ENCODE peak calls at places on chromosomes 16 and 17, in seven cellular contexts. One of them, this sample, is unnamed.

GRCh38 chr17:61126476-61127240 is 273.0 kb upstream of the TBX2 start:
- DNase-seq in progenitor cell of endocrine pancreas: no peak
- DNase-seq in GM12865: no peak
- DNase-seq in esophagus squamous epithelium: no peak
- DNase-seq in omental fat pad: no peak
- DNase-seq in GM12864: no peak
- DNase-seq in sigmoid colon: no peak
- DNase-seq in this sample: no peak

GRCh38 chr17:64056269-64057005 is 36.0 kb upstream of the ICAM2 start:
- DNase-seq in sigmoid colon: no peak
- DNase-seq in esophagus squamous epithelium: no peak
- DNase-seq in progenitor cell of endocrine pancreas: no peak
- DNase-seq in omental fat pad: no peak
- DNase-seq in GM12864: no peak
- DNase-seq in GM12865: peak; percentile 69
- DNase-seq in this sample: peak; percentile 84

GRCh38 chr16:23365602-23366240 is 63.6 kb downstream of the SCNN1B start:
- DNase-seq in GM12864: peak; percentile 19
- DNase-seq in progenitor cell of endocrine pancreas: no peak
- DNase-seq in sigmoid colon: no peak
- DNase-seq in esophagus squamous epithelium: no peak
- DNase-seq in omental fat pad: no peak
- DNase-seq in GM12865: peak; percentile 67
- DNase-seq in this sample: no peak

GRCh38 chr16:77805403-77805802 is 17.0 kb downstream of the VAT1L start:
- DNase-seq in esophagus squamous epithelium: no peak
- DNase-seq in sigmoid colon: no peak
- DNase-seq in GM12864: no peak
- DNase-seq in progenitor cell of endocrine pancreas: no peak
- DNase-seq in GM12865: no peak
- DNase-seq in omental fat pad: no peak
- DNase-seq in this sample: no peak

GRCh38 chr17:45073414-45074070 is 12.4 kb downstream of the NMT1 start:
- DNase-seq in progenitor cell of endocrine pancreas: no peak
- DNase-seq in sigmoid colon: peak; percentile 83
- DNase-seq in GM12864: no peak
- DNase-seq in omental fat pad: no peak
- DNase-seq in GM12865: no peak
- DNase-seq in esophagus squamous epithelium: no peak
- DNase-seq in this sample: no peak

GRCh38 chr16:13269905-13270528 is 368.6 kb downstream of the SHISA9 start:
- DNase-seq in omental fat pad: no peak
- DNase-seq in GM12865: no peak
- DNase-seq in esophagus squamous epithelium: no peak
- DNase-seq in progenitor cell of endocrine pancreas: no peak
- DNase-seq in GM12864: no peak
- DNase-seq in sigmoid colon: no peak
- DNase-seq in this sample: no peak

GRCh38 chr17:29914819-29915537 is 15.1 kb downstream of the SSH2 start:
- DNase-seq in omental fat pad: no peak
- DNase-seq in GM12865: no peak
- DNase-seq in esophagus squamous epithelium: no peak
- DNase-seq in GM12864: no peak
- DNase-seq in progenitor cell of endocrine pancreas: no peak
- DNase-seq in sigmoid colon: no peak
- DNase-seq in this sample: no peak

GRCh38 chr17:3792481-3792880 is 8.5 kb downstream of the ITGAE start:
- DNase-seq in omental fat pad: no peak
- DNase-seq in esophagus squamous epithelium: no peak
- DNase-seq in GM12864: no peak
- DNase-seq in GM12865: no peak
- DNase-seq in sigmoid colon: no peak
- DNase-seq in progenitor cell of endocrine pancreas: no peak
- DNase-seq in this sample: no peak

GRCh38 chr16:69906838-69907301 is 44.3 kb upstream of the CLEC18A start:
- DNase-seq in esophagus squamous epithelium: no peak
- DNase-seq in omental fat pad: no peak
- DNase-seq in progenitor cell of endocrine pancreas: no peak
- DNase-seq in GM12864: no peak
- DNase-seq in sigmoid colon: no peak
- DNase-seq in GM12865: no peak
- DNase-seq in this sample: no peak

GRCh38 chr16:16042076-16042475 is 92.7 kb downstream of the ABCC1 start:
- DNase-seq in progenitor cell of endocrine pancreas: no peak
- DNase-seq in esophagus squamous epithelium: no peak
- DNase-seq in omental fat pad: no peak
- DNase-seq in GM12864: no peak
- DNase-seq in sigmoid colon: no peak
- DNase-seq in GM12865: no peak
- DNase-seq in this sample: no peak

GRCh38 chr17:56324676-56325075 is 171.4 kb downstream of the ANKFN1 start:
- DNase-seq in esophagus squamous epithelium: no peak
- DNase-seq in GM12865: no peak
- DNase-seq in GM12864: no peak
- DNase-seq in sigmoid colon: no peak
- DNase-seq in omental fat pad: no peak
- DNase-seq in progenitor cell of endocrine pancreas: no peak
- DNase-seq in this sample: no peak

GRCh38 chr16:57803413-57803990 is 1.2 kb upstream of the KIFC3 start:
- DNase-seq in GM12865: no peak
- DNase-seq in omental fat pad: no peak
- DNase-seq in progenitor cell of endocrine pancreas: no peak
- DNase-seq in sigmoid colon: no peak
- DNase-seq in esophagus squamous epithelium: no peak
- DNase-seq in GM12864: no peak
- DNase-seq in this sample: no peak

GRCh38 chr17:42578282-42578869 is 847 bp upstream of the PSMC3IP start:
- DNase-seq in omental fat pad: peak; percentile 90
- DNase-seq in progenitor cell of endocrine pancreas: peak; percentile 72
- DNase-seq in GM12864: peak; percentile 91
- DNase-seq in esophagus squamous epithelium: no peak
- DNase-seq in sigmoid colon: peak; percentile 87
- DNase-seq in GM12865: peak; percentile 97
- DNase-seq in this sample: peak; percentile 87

GRCh38 chr16:2173366-2173765 is 17.8 kb downstream of the TRAF7 start:
- DNase-seq in GM12865: no peak
- DNase-seq in progenitor cell of endocrine pancreas: no peak
- DNase-seq in esophagus squamous epithelium: no peak
- DNase-seq in omental fat pad: no peak
- DNase-seq in GM12864: no peak
- DNase-seq in sigmoid colon: no peak
- DNase-seq in this sample: no peak

GRCh38 chr16:21260870-21261791 is 17.0 kb downstream of the CRYM start:
- DNase-seq in GM12864: no peak
- DNase-seq in omental fat pad: no peak
- DNase-seq in GM12865: no peak
- DNase-seq in progenitor cell of endocrine pancreas: no peak
- DNase-seq in sigmoid colon: no peak
- DNase-seq in esophagus squamous epithelium: no peak
- DNase-seq in this sample: no peak

GRCh38 chr17:75897076-75898019 is 597 bp upstream of the TRIM65 start:
- DNase-seq in GM12864: no peak
- DNase-seq in sigmoid colon: peak; percentile 84
- DNase-seq in GM12865: no peak
- DNase-seq in omental fat pad: no peak
- DNase-seq in esophagus squamous epithelium: no peak
- DNase-seq in progenitor cell of endocrine pancreas: no peak
- DNase-seq in this sample: no peak

GRCh38 chr17:28643979-28644781 is 778 bp downstream of the BLTP2 start:
- DNase-seq in esophagus squamous epithelium: no peak
- DNase-seq in GM12864: peak; percentile 37
- DNase-seq in GM12865: peak; percentile 71
- DNase-seq in progenitor cell of endocrine pancreas: peak; percentile 18
- DNase-seq in omental fat pad: no peak
- DNase-seq in sigmoid colon: peak; percentile 69
- DNase-seq in this sample: peak; percentile 57

GRCh38 chr17:51234162-51234561 is 25.7 kb downstream of the MBTD1 start:
- DNase-seq in sigmoid colon: no peak
- DNase-seq in omental fat pad: no peak
- DNase-seq in GM12864: no peak
- DNase-seq in GM12865: no peak
- DNase-seq in progenitor cell of endocrine pancreas: no peak
- DNase-seq in esophagus squamous epithelium: no peak
- DNase-seq in this sample: no peak

GRCh38 chr17:72518810-72519597 is 398.2 kb downstream of the SOX9 start:
- DNase-seq in GM12865: no peak
- DNase-seq in omental fat pad: no peak
- DNase-seq in GM12864: no peak
- DNase-seq in progenitor cell of endocrine pancreas: peak; percentile 41
- DNase-seq in esophagus squamous epithelium: no peak
- DNase-seq in sigmoid colon: no peak
- DNase-seq in this sample: no peak

GRCh38 chr17:38982858-38983746 is 15.9 kb upstream of the FBXO47 start:
- DNase-seq in sigmoid colon: peak; percentile 75
- DNase-seq in esophagus squamous epithelium: no peak
- DNase-seq in omental fat pad: no peak
- DNase-seq in GM12865: peak; percentile 75
- DNase-seq in GM12864: peak; percentile 37
- DNase-seq in progenitor cell of endocrine pancreas: no peak
- DNase-seq in this sample: peak; percentile 72

GRCh38 chr17:7848665-7849184 is 6.1 kb upstream of the TMEM88 start:
- DNase-seq in sigmoid colon: no peak
- DNase-seq in esophagus squamous epithelium: no peak
- DNase-seq in omental fat pad: no peak
- DNase-seq in progenitor cell of endocrine pancreas: no peak
- DNase-seq in GM12864: no peak
- DNase-seq in GM12865: no peak
- DNase-seq in this sample: no peak

GRCh38 chr16:84449156-84450140 is 55.0 kb downstream of the MEAK7 start:
- DNase-seq in esophagus squamous epithelium: no peak
- DNase-seq in sigmoid colon: peak; percentile 49
- DNase-seq in GM12864: no peak
- DNase-seq in GM12865: no peak
- DNase-seq in progenitor cell of endocrine pancreas: no peak
- DNase-seq in omental fat pad: peak; percentile 16
- DNase-seq in this sample: no peak

GRCh38 chr17:2737693-2738092 is 11.8 kb downstream of the CCDC92B start:
- DNase-seq in esophagus squamous epithelium: no peak
- DNase-seq in sigmoid colon: no peak
- DNase-seq in omental fat pad: no peak
- DNase-seq in progenitor cell of endocrine pancreas: no peak
- DNase-seq in GM12864: no peak
- DNase-seq in GM12865: no peak
- DNase-seq in this sample: no peak

GRCh38 chr16:66224186-66224585 is 142.3 kb upstream of the CDH5 start:
- DNase-seq in progenitor cell of endocrine pancreas: no peak
- DNase-seq in sigmoid colon: no peak
- DNase-seq in omental fat pad: no peak
- DNase-seq in GM12864: no peak
- DNase-seq in GM12865: no peak
- DNase-seq in esophagus squamous epithelium: no peak
- DNase-seq in this sample: no peak

DNA sequence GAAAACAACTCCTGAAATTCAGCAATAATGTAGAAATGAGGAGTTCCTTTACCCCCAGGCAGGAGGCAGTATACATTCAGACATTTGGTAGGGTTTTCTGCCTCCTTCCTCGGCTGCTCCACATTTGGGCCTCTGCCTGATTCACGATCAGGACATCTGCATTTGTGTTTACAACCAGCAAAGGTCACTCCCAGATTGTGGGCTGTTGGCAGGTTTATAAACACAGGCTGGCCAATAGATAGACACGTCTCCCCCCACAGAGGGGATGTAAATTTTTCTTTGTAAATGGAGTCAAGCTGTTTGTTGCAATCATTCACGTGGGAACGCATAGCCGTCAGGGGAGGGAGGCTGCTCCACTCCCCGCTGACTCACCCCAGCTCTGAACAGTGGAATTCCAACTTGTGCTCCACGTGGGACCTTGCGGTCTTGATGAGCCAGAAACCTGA is 252.1 kb upstream of the N4BP1 start:
- DNase-seq in omental fat pad: no peak
- DNase-seq in esophagus squamous epithelium: no peak
- DNase-seq in sigmoid colon: no peak
- DNase-seq in GM12864: no peak
- DNase-seq in progenitor cell of endocrine pancreas: no peak
- DNase-seq in GM12865: no peak
- DNase-seq in this sample: no peak
- TF ChIP-seq CTCF in omental fat pad: no peak
- TF ChIP-seq CTCF in esophagus squamous epithelium: no peak
- TF ChIP-seq CTCF in sigmoid colon: peak; percentile 15
- TF ChIP-seq CTCF in GM12864: no peak
- TF ChIP-seq CTCF in progenitor cell of endocrine pancreas: peak; percentile 33
- TF ChIP-seq CTCF in GM12865: peak; percentile 23
- TF ChIP-seq CTCF in this sample: no peak

GRCh38 chr17:67272312-67273050 is 27.5 kb upstream of the HELZ start:
- DNase-seq in GM12864: no peak
- DNase-seq in GM12865: peak; percentile 42
- DNase-seq in progenitor cell of endocrine pancreas: no peak
- DNase-seq in omental fat pad: no peak
- DNase-seq in sigmoid colon: no peak
- DNase-seq in esophagus squamous epithelium: no peak
- DNase-seq in this sample: no peak
- TF ChIP-seq CTCF in GM12864: peak; percentile 69
- TF ChIP-seq CTCF in GM12865: peak; percentile 58
- TF ChIP-seq CTCF in progenitor cell of endocrine pancreas: peak; percentile 49
- TF ChIP-seq CTCF in omental fat pad: no peak
- TF ChIP-seq CTCF in sigmoid colon: no peak
- TF ChIP-seq CTCF in esophagus squamous epithelium: no peak
- TF ChIP-seq CTCF in this sample: peak; percentile 30

DNA sequence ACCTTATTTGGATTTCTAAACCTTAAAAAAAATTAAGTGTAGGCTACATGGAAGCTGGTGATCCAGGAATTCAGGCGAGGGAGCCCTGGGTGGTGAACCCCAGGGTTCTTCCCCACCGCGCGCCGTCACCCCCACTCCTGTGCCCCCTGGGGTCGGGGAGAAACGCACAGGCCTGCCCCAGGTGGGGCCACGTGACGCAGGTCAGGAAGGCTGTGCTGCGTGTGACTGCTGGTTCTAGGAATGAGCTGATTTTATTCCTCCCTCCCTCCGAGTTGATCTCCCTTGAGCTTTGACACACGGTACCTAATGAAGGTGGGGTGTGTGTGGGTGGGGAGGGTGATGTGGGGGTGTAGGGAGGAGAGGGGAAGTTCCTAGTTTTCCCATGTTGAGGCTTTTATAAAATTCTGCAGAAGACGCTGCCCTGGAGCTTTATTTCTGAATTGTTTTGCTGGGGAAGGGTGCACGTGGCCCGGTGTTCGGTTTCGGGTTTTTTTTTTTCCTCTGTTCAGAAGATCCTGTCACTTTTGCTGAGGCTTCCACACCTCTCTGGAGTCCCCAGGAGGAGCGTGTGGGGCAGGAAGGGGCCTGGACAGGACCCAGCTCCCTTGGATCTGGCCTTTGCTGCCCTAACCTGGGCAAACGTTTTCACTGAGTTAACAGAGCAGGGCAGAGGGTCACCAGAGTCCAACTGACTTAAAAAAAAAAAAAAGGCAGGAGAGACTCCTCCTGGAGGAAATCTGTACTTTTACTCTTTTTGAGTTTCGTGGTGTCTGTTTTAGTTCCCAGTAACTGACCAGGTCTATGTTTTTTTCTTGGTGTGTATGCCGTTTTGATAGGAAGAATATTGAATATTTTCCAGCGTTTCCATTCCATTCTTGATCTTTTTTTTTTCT is 55.8 kb upstream of the GSE1 start:
- DNase-seq in GM12864: no peak
- DNase-seq in GM12865: peak; percentile 58
- DNase-seq in progenitor cell of endocrine pancreas: no peak
- DNase-seq in omental fat pad: no peak
- DNase-seq in esophagus squamous epithelium: no peak
- DNase-seq in sigmoid colon: no peak
- DNase-seq in this sample: peak; percentile 52
- TF ChIP-seq CTCF in GM12864: no peak
- TF ChIP-seq CTCF in GM12865: no peak
- TF ChIP-seq CTCF in progenitor cell of endocrine pancreas: no peak
- TF ChIP-seq CTCF in omental fat pad: no peak
- TF ChIP-seq CTCF in esophagus squamous epithelium: no peak
- TF ChIP-seq CTCF in sigmoid colon: no peak
- TF ChIP-seq CTCF in this sample: no peak

GRCh38 chr17:35555695-35556094 is 4.9 kb downstream of the SLFN14 start:
- DNase-seq in GM12864: no peak
- DNase-seq in esophagus squamous epithelium: no peak
- DNase-seq in progenitor cell of endocrine pancreas: no peak
- DNase-seq in sigmoid colon: no peak
- DNase-seq in omental fat pad: no peak
- DNase-seq in GM12865: no peak
- DNase-seq in this sample: no peak
- TF ChIP-seq CTCF in GM12864: peak; percentile 31
- TF ChIP-seq CTCF in esophagus squamous epithelium: no peak
- TF ChIP-seq CTCF in progenitor cell of endocrine pancreas: no peak
- TF ChIP-seq CTCF in sigmoid colon: no peak
- TF ChIP-seq CTCF in omental fat pad: no peak
- TF ChIP-seq CTCF in GM12865: peak; percentile 25
- TF ChIP-seq CTCF in this sample: peak; percentile 36

This sample was measured in GM10248.